ENCODE peak calls at places on chromosomes 6 and 20, in nine cellular contexts. W, J, I, R, P, A, H, Z and U are unnamed samples.

GRCh38 chr6:129759851-129760595 is 50.0 kb upstream of the ARHGAP18 start:
- DNase-seq in R (no peak), I (no peak), A (no peak), W (no peak), Z (no peak), H (no peak), P (no peak), J (no peak), U (no peak)

GRCh38 chr6:3987072-3987471 is 91.9 kb downstream of the FAM217A start:
- DNase-seq in A (no peak), J (peak), I (no peak), R (no peak), H (no peak), W (no peak), P (no peak), Z (no peak), U (no peak)

GRCh38 chr6:139984317-139984716 is 609.9 kb upstream of the CITED2 start:
- DNase-seq in Z (no peak), A (no peak), J (no peak), W (no peak), R (no peak), P (no peak), I (no peak), H (no peak), U (no peak)

GRCh38 chr6:53746442-53747103 is 48.2 kb upstream of the LRRC1 start:
- DNase-seq in P (no peak), H (no peak), A (no peak), J (no peak), Z (no peak), I (no peak), W (no peak), R (no peak), U (no peak)

GRCh38 chr6:30885999-30886896 is 1.9 kb downstream of the DDR1 start:
- DNase-seq in Z (no peak), P (peak), J (peak), H (no peak), W (no peak), A (peak), R (no peak), I (peak), U (no peak)

GRCh38 chr20:14879020-14879697 is 541.7 kb upstream of the FLRT3 start:
- DNase-seq in R (no peak), J (no peak), A (no peak), I (peak), H (no peak), Z (no peak), P (no peak), W (no peak), U (no peak)

GRCh38 chr20:10536531-10536930 is 101.4 kb downstream of the SLX4IP start:
- DNase-seq in I (no peak), R (no peak), H (peak), W (no peak), Z (no peak), J (peak), P (no peak), A (no peak), U (no peak)

GRCh38 chr6:43978473-43979360 is 148.5 kb downstream of the MRPL14 start:
- DNase-seq in R (no peak), Z (no peak), A (no peak), I (no peak), H (no peak), W (no peak), P (no peak), J (peak), U (no peak)

GRCh38 chr6:25769983-25770382 is 15.4 kb downstream of the SLC17A4 start:
- DNase-seq in J (no peak), P (no peak), I (no peak), A (no peak), Z (no peak), R (no peak), W (no peak), H (no peak), U (no peak)

GRCh38 chr6:139970591-139970991 is 596.1 kb upstream of the CITED2 start:
- DNase-seq in J (no peak), A (no peak), H (no peak), I (no peak), P (no peak), R (no peak), Z (no peak), W (no peak), U (no peak)

GRCh38 chr20:15289337-15289736 is 951.9 kb upstream of the FLRT3 start:
- DNase-seq in W (no peak), A (no peak), J (no peak), Z (no peak), I (no peak), R (no peak), P (no peak), H (no peak), U (no peak)

GRCh38 chr6:119517428-119517827 is 167.9 kb upstream of the MAN1A1 start:
- DNase-seq in R (no peak), I (no peak), P (no peak), Z (no peak), W (no peak), J (no peak), H (no peak), A (no peak), U (no peak)

GRCh38 chr6:25286891-25287290 is 7.7 kb downstream of the CARMIL1 start:
- DNase-seq in I (no peak), R (no peak), J (no peak), W (no peak), P (no peak), A (no peak), H (no peak), Z (no peak), U (no peak)

GRCh38 chr20:48822879-48823385 is 4.9 kb downstream of the PREX1 start:
- DNase-seq in H (peak), A (no peak), Z (no peak), J (no peak), R (no peak), P (no peak), I (no peak), W (no peak), U (peak)

GRCh38 chr6:148316308-148316707 is 26.3 kb upstream of the SASH1 start:
- DNase-seq in W (no peak), A (no peak), Z (no peak), H (no peak), J (no peak), R (no peak), I (no peak), P (no peak), U (no peak)

GRCh38 chr20:46352370-46352938 is 44.2 kb upstream of the CDH22 start:
- DNase-seq in W (no peak), I (no peak), J (no peak), H (no peak), P (no peak), R (no peak), A (no peak), Z (no peak), U (no peak)

GRCh38 chr6:12637960-12638641 is 78.5 kb upstream of the PHACTR1 start:
- DNase-seq in A (no peak), J (peak), I (peak), W (no peak), R (peak), Z (peak), P (peak), H (peak), U (no peak)

GRCh38 chr6:168038576-168039140 is 40.4 kb downstream of the FRMD1 start:
- DNase-seq in J (no peak), A (no peak), W (no peak), I (no peak), Z (no peak), P (no peak), H (no peak), R (no peak), U (no peak)

GRCh38 chr6:96196633-96197032 is 180.9 kb downstream of the FUT9 start:
- DNase-seq in H (no peak), P (no peak), I (no peak), R (no peak), A (no peak), J (no peak), W (no peak), Z (no peak), U (no peak)

GRCh38 chr6:46340246-46340645 is 151.0 kb downstream of the RCAN2 start:
- DNase-seq in H (no peak), J (no peak), I (no peak), A (no peak), R (no peak), W (no peak), P (no peak), Z (no peak), U (no peak)

GRCh38 chr6:90068835-90069478 is 174.7 kb downstream of the GJA10 start:
- DNase-seq in P (no peak), A (no peak), J (no peak), I (no peak), H (no peak), W (no peak), Z (no peak), R (no peak), U (no peak)

GRCh38 chr6:137853569-137854213 is 13.4 kb upstream of the TNFAIP3 start:
- DNase-seq in Z (no peak), P (no peak), J (no peak), I (no peak), W (no peak), R (no peak), A (no peak), H (no peak), U (no peak)

GRCh38 chr6:37495199-37495913 is 4.3 kb downstream of the CCDC167 start:
- DNase-seq in Z (no peak), R (no peak), W (no peak), J (no peak), A (no peak), H (no peak), I (no peak), P (peak), U (no peak)

GRCh38 chr20:38226553-38226952 is 34.0 kb downstream of the KIAA1755 start:
- DNase-seq in P (no peak), Z (no peak), I (no peak), R (no peak), J (no peak), H (no peak), W (no peak), A (no peak), U (no peak)

GRCh38 chr6:52649521-52649920 is 21.4 kb upstream of the TMEM14A start:
- DNase-seq in R (no peak), J (no peak), W (no peak), Z (no peak), A (no peak), P (no peak), H (no peak), I (no peak), U (no peak)

GRCh38 chr6:28632326-28632851 is 106.7 kb downstream of the GPX5 start:
- DNase-seq in J (no peak), H (no peak), W (no peak), Z (no peak), I (no peak), R (no peak), A (no peak), P (no peak), U (no peak)

GRCh38 chr20:23399568-23400241 is 21.6 kb downstream of the NAPB start:
- DNase-seq in J (no peak), P (no peak), W (no peak), Z (no peak), R (no peak), H (peak), I (no peak), A (no peak), U (no peak)

GRCh38 chr6:160793652-160794051 is 91.6 kb downstream of the PLG start:
- DNase-seq in H (no peak), P (no peak), Z (no peak), A (no peak), I (no peak), J (no peak), R (no peak), W (no peak), U (no peak)